ENCODE peak calls at places on chromosomes 5 and 9, in seven cellular contexts. Y, R, A, E, Z, I and X are unnamed samples.

GRCh38 chr5:56310711-56311204 is 77.6 kb upstream of the ANKRD55 start:
- DNase-seq in Z (no peak), Y (no peak), R (no peak), E (no peak), I (peak), A (peak), X (no peak)

GRCh38 chr5:59972043-59972442 is 78.5 kb upstream of the PDE4D start:
- DNase-seq in Z (no peak), E (no peak), I (no peak), Y (no peak), R (no peak), A (no peak), X (no peak)

GRCh38 chr5:112995764-112996618 is 19.4 kb downstream of the DCP2 start:
- DNase-seq in A (peak), Z (peak), R (peak), E (peak), Y (peak), I (peak), X (peak)

GRCh38 chr5:95709967-95710650 is 21.0 kb upstream of the RHOBTB3 start:
- DNase-seq in E (peak), Z (no peak), A (peak), Y (no peak), I (peak), R (peak), X (peak)

GRCh38 chr9:131117111-131117761 is 8.2 kb upstream of the NUP214 start:
- DNase-seq in R (no peak), A (no peak), Z (no peak), I (peak), Y (no peak), E (no peak), X (no peak)

GRCh38 chr5:131064669-131065371 is 100.2 kb downstream of the HINT1 start:
- DNase-seq in Z (no peak), I (no peak), R (no peak), Y (no peak), A (no peak), E (no peak), X (no peak)

GRCh38 chr9:90815944-90816357 is 14.3 kb downstream of the SYK start:
- DNase-seq in I (no peak), Z (no peak), R (no peak), Y (no peak), A (no peak), E (no peak), X (no peak)

GRCh38 chr5:55308254-55308836 is 556 bp downstream of the MTREX start:
- DNase-seq in I (no peak), Y (no peak), E (no peak), R (no peak), A (no peak), Z (no peak), X (no peak)

GRCh38 chr9:38435526-38435925 is 11.3 kb upstream of the IGFBPL1 start:
- DNase-seq in I (no peak), Y (no peak), E (no peak), A (no peak), R (no peak), Z (no peak), X (no peak)

GRCh38 chr5:135227064-135228022 is 171.7 kb downstream of the MACROH2A1 start:
- DNase-seq in Z (no peak), A (no peak), Y (no peak), R (no peak), E (no peak), I (peak), X (no peak)

GRCh38 chr5:139574641-139575312 is 13.6 kb downstream of the UBE2D2 start:
- DNase-seq in I (no peak), Z (no peak), E (no peak), R (no peak), Y (no peak), A (no peak), X (no peak)

GRCh38 chr9:133638711-133639110 is 2.5 kb downstream of the DBH start:
- DNase-seq in I (no peak), Y (no peak), Z (no peak), E (no peak), A (no peak), R (no peak), X (no peak)

GRCh38 chr5:90553711-90554110 is 4.9 kb upstream of the ADGRV1 start:
- DNase-seq in R (no peak), A (no peak), E (no peak), I (no peak), Y (no peak), Z (no peak), X (no peak)

GRCh38 chr9:83307051-83307724 is 231.0 kb downstream of the FRMD3 start:
- DNase-seq in E (no peak), A (no peak), I (no peak), Y (no peak), R (no peak), Z (no peak), X (no peak)

GRCh38 chr9:108093773-108094675 is 604.5 kb upstream of the KLF4 start:
- DNase-seq in A (no peak), Y (no peak), R (no peak), E (no peak), I (no peak), Z (no peak), X (no peak)

GRCh38 chr5:158487677-158488076 is 612.0 kb downstream of the EBF1 start:
- DNase-seq in E (no peak), Y (no peak), I (no peak), Z (no peak), R (no peak), A (no peak), X (no peak)

GRCh38 chr5:1378866-1379659 is 34.2 kb upstream of the CLPTM1L start:
- DNase-seq in Z (no peak), Y (no peak), R (no peak), E (no peak), I (no peak), A (no peak), X (no peak)

GRCh38 chr9:111148994-111149759 is 110.9 kb upstream of the LPAR1 start:
- DNase-seq in A (peak), Y (no peak), I (no peak), R (no peak), Z (no peak), E (no peak), X (no peak)

GRCh38 chr9:89522261-89522978 is 24.5 kb upstream of the SEMA4D start:
- DNase-seq in Z (peak), Y (no peak), I (no peak), E (no peak), A (no peak), R (no peak), X (no peak)

GRCh38 chr5:93635991-93636390 is 53.0 kb downstream of the NR2F1 start:
- DNase-seq in Z (no peak), Y (no peak), A (no peak), R (no peak), I (no peak), E (no peak), X (no peak)

GRCh38 chr5:956941-957729 is 51.5 kb upstream of the NKD2 start:
- DNase-seq in Z (peak), E (no peak), R (no peak), Y (peak), I (no peak), A (no peak), X (peak)

GRCh38 chr5:1686066-1686802 is 113.4 kb downstream of the MRPL36 start:
- DNase-seq in I (no peak), R (no peak), Y (no peak), Z (no peak), E (no peak), A (no peak), X (no peak)

GRCh38 chr5:1651971-1652872 is 128.5 kb upstream of the LPCAT1 start:
- DNase-seq in E (peak), Y (no peak), Z (no peak), I (no peak), R (no peak), A (no peak), X (no peak)

GRCh38 chr9:137441289-137441934 is at the start of gene ENTPD8:
- DNase-seq in R (no peak), Y (no peak), Z (peak), E (peak), I (no peak), A (no peak), X (peak)

GRCh38 chr5:107005161-107005560 is 665.6 kb downstream of the EFNA5 start:
- DNase-seq in E (no peak), Y (no peak), A (no peak), Z (no peak), I (no peak), R (no peak), X (no peak)

GRCh38 chr9:90141723-90142122 is 500.9 kb downstream of the DIRAS2 start:
- DNase-seq in Y (no peak), Z (peak), R (no peak), I (no peak), A (no peak), E (no peak), X (no peak)

GRCh38 chr9:14372437-14373318 is 58.7 kb upstream of the NFIB start:
- DNase-seq in E (peak), Z (no peak), Y (no peak), A (peak), R (peak), I (peak), X (no peak)

GRCh38 chr5:39476466-39477215 is 51.9 kb upstream of the DAB2 start:
- DNase-seq in Z (no peak), Y (no peak), R (no peak), A (no peak), E (no peak), I (no peak), X (no peak)